ENCODE peak calls at places on chromosomes 16 and 17, in six cellular contexts. One of them, this sample, is unnamed.

GRCh38 chr17:12599185-12599920 is 66.3 kb upstream of the MYOCD start:
- DNase-seq in PC-9: no peak
- DNase-seq in IMR-90: peak; percentile 86
- DNase-seq in aorta: no peak
- DNase-seq in stomach: no peak
- DNase-seq in uterus: no peak
- DNase-seq in this sample: no peak

GRCh38 chr17:80877095-80877828 is 114.4 kb upstream of the CHMP6 start:
- DNase-seq in PC-9: no peak
- DNase-seq in IMR-90: no peak
- DNase-seq in aorta: peak; percentile 30
- DNase-seq in stomach: no peak
- DNase-seq in uterus: no peak
- DNase-seq in this sample: no peak

GRCh38 chr17:72931163-72931562 is 161.3 kb downstream of the SLC39A11 start:
- DNase-seq in PC-9: no peak
- DNase-seq in IMR-90: no peak
- DNase-seq in aorta: no peak
- DNase-seq in stomach: no peak
- DNase-seq in uterus: no peak
- DNase-seq in this sample: no peak

GRCh38 chr17:4950757-4951204 is at the start of gene ENO3:
- DNase-seq in PC-9: no peak
- DNase-seq in IMR-90: no peak
- DNase-seq in aorta: peak; percentile 66
- DNase-seq in stomach: no peak
- DNase-seq in uterus: no peak
- DNase-seq in this sample: peak; percentile 76

GRCh38 chr16:73254983-73255382 is 207.1 kb upstream of the ZFHX3 start:
- DNase-seq in PC-9: no peak
- DNase-seq in IMR-90: no peak
- DNase-seq in aorta: no peak
- DNase-seq in stomach: no peak
- DNase-seq in uterus: no peak
- DNase-seq in this sample: no peak

GRCh38 chr16:74322301-74322710 is 25.7 kb downstream of the PSMD7 start:
- DNase-seq in PC-9: no peak
- DNase-seq in IMR-90: no peak
- DNase-seq in aorta: no peak
- DNase-seq in stomach: no peak
- DNase-seq in uterus: no peak
- DNase-seq in this sample: no peak

GRCh38 chr17:37750768-37751466 is 6.1 kb upstream of the HNF1B start:
- DNase-seq in PC-9: no peak
- DNase-seq in IMR-90: no peak
- DNase-seq in aorta: no peak
- DNase-seq in stomach: no peak
- DNase-seq in uterus: no peak
- DNase-seq in this sample: no peak

GRCh38 chr16:78659216-78659615 is 559.8 kb downstream of the WWOX start:
- DNase-seq in PC-9: no peak
- DNase-seq in IMR-90: no peak
- DNase-seq in aorta: no peak
- DNase-seq in stomach: no peak
- DNase-seq in uterus: no peak
- DNase-seq in this sample: no peak

GRCh38 chr17:51046527-51047384 is 73.9 kb downstream of the SPAG9 start:
- DNase-seq in PC-9: no peak
- DNase-seq in IMR-90: peak; percentile 87
- DNase-seq in aorta: peak; percentile 61
- DNase-seq in stomach: no peak
- DNase-seq in uterus: peak; percentile 89
- DNase-seq in this sample: peak; percentile 97

GRCh38 chr16:75703341-75703740 is 2.1 kb upstream of the DUXB start:
- DNase-seq in PC-9: no peak
- DNase-seq in IMR-90: peak; percentile 15
- DNase-seq in aorta: no peak
- DNase-seq in stomach: no peak
- DNase-seq in uterus: no peak
- DNase-seq in this sample: peak; percentile 6

GRCh38 chr17:77849203-77849602 is 109.3 kb upstream of the TNRC6C start:
- DNase-seq in PC-9: no peak
- DNase-seq in IMR-90: no peak
- DNase-seq in aorta: no peak
- DNase-seq in stomach: no peak
- DNase-seq in uterus: no peak
- DNase-seq in this sample: no peak

GRCh38 chr17:77371117-77371887 is 230.5 kb downstream of the SEC14L1 start:
- DNase-seq in PC-9: no peak
- DNase-seq in IMR-90: peak; percentile 50
- DNase-seq in aorta: peak; percentile 45
- DNase-seq in stomach: peak; percentile 73
- DNase-seq in uterus: no peak
- DNase-seq in this sample: peak; percentile 52

GRCh38 chr17:29138184-29138955 is 41.8 kb downstream of the MYO18A start:
- DNase-seq in PC-9: no peak
- DNase-seq in IMR-90: peak; percentile 68
- DNase-seq in aorta: peak; percentile 42
- DNase-seq in stomach: no peak
- DNase-seq in uterus: no peak
- DNase-seq in this sample: no peak

GRCh38 chr16:81623365-81624102 is 155.6 kb upstream of the PLCG2 start:
- DNase-seq in PC-9: peak; percentile 46
- DNase-seq in IMR-90: peak; percentile 43
- DNase-seq in aorta: no peak
- DNase-seq in stomach: peak; percentile 57
- DNase-seq in uterus: no peak
- DNase-seq in this sample: peak; percentile 61

GRCh38 chr16:749010-749409 is 8.2 kb upstream of the CIAO3 start:
- DNase-seq in PC-9: no peak
- DNase-seq in IMR-90: peak; percentile 81
- DNase-seq in aorta: no peak
- DNase-seq in stomach: no peak
- DNase-seq in uterus: no peak
- DNase-seq in this sample: peak; percentile 90

GRCh38 chr17:50428831-50429424 is 2.9 kb downstream of the ACSF2 start:
- DNase-seq in PC-9: no peak
- DNase-seq in IMR-90: no peak
- DNase-seq in aorta: no peak
- DNase-seq in stomach: no peak
- DNase-seq in uterus: no peak
- DNase-seq in this sample: no peak

GRCh38 chr16:88534731-88535141 is 35.5 kb upstream of the ZC3H18 start:
- DNase-seq in PC-9: peak; percentile 52
- DNase-seq in IMR-90: peak; percentile 29
- DNase-seq in aorta: peak; percentile 59
- DNase-seq in stomach: no peak
- DNase-seq in uterus: no peak
- DNase-seq in this sample: peak; percentile 58

GRCh38 chr16:28609631-28610594 is at the start of gene SULT1A1:
- DNase-seq in PC-9: peak; percentile 98
- DNase-seq in IMR-90: no peak
- DNase-seq in aorta: peak; percentile 83
- DNase-seq in stomach: peak; percentile 92
- DNase-seq in uterus: no peak
- DNase-seq in this sample: peak; percentile 76

GRCh38 chr16:65745-66144 is 6.7 kb downstream of the RHBDF1 start:
- DNase-seq in PC-9: peak; percentile 89
- DNase-seq in IMR-90: peak; percentile 59
- DNase-seq in aorta: peak; percentile 88
- DNase-seq in stomach: peak; percentile 91
- DNase-seq in uterus: peak; percentile 75
- DNase-seq in this sample: peak; percentile 82

GRCh38 chr16:19860146-19861030 is 24.3 kb downstream of the GPRC5B start:
- DNase-seq in PC-9: no peak
- DNase-seq in IMR-90: peak; percentile 81
- DNase-seq in aorta: no peak
- DNase-seq in stomach: no peak
- DNase-seq in uterus: no peak
- DNase-seq in this sample: no peak

GRCh38 chr16:2031081-2031577 is 4.4 kb downstream of the NHERF2 start:
- DNase-seq in PC-9: no peak
- DNase-seq in IMR-90: no peak
- DNase-seq in aorta: no peak
- DNase-seq in stomach: no peak
- DNase-seq in uterus: no peak
- DNase-seq in this sample: no peak

GRCh38 chr16:2028146-2028545 is 1.4 kb downstream of the NHERF2 start:
- DNase-seq in PC-9: no peak
- DNase-seq in IMR-90: no peak
- DNase-seq in aorta: no peak
- DNase-seq in stomach: no peak
- DNase-seq in uterus: no peak
- DNase-seq in this sample: no peak

GRCh38 chr16:2029350-2029749 is 2.6 kb downstream of the NHERF2 start:
- DNase-seq in PC-9: no peak
- DNase-seq in IMR-90: no peak
- DNase-seq in aorta: no peak
- DNase-seq in stomach: no peak
- DNase-seq in uterus: no peak
- DNase-seq in this sample: no peak

GRCh38 chr16:2028620-2029220 is 2.0 kb downstream of the NHERF2 start:
- DNase-seq in PC-9: no peak
- DNase-seq in IMR-90: no peak
- DNase-seq in aorta: no peak
- DNase-seq in stomach: peak; percentile 56
- DNase-seq in uterus: no peak
- DNase-seq in this sample: no peak

DNA sequence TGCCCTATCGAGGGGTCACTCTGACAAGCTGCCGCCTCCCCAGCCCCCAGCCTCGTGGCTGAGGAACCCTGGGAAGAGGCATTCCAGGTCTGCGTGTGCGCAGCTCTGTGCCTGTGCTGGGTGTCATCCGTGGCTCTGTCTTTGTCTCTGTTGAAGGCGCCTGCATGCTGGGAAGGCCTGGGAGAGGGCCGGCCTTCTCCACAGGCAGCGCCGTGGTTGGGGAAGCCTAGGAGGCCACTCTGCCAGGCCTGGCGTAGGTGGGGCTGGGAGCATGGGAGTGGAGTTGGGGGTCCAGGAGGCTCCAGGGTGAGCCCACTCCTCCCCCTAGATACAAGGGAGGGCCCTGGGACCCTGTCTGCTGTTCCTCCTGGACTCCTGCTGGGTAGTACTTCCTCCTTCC is 3.3 kb downstream of the NHERF2 start:
- DNase-seq in PC-9: no peak
- DNase-seq in IMR-90: no peak
- DNase-seq in aorta: no peak
- DNase-seq in stomach: no peak
- DNase-seq in uterus: no peak
- DNase-seq in this sample: no peak
- H3K27ac ChIP-seq in PC-9: no peak overlapping the region
- H3K27ac ChIP-seq in IMR-90: no peak overlapping the region
- H3K27ac ChIP-seq in aorta: no peak overlapping the region
- H3K27ac ChIP-seq in stomach: peak overlapping the region; percentile 88
- H3K27ac ChIP-seq in uterus: peak overlapping the region; percentile 83
- H3K27ac ChIP-seq in this sample: no peak overlapping the region

DNA sequence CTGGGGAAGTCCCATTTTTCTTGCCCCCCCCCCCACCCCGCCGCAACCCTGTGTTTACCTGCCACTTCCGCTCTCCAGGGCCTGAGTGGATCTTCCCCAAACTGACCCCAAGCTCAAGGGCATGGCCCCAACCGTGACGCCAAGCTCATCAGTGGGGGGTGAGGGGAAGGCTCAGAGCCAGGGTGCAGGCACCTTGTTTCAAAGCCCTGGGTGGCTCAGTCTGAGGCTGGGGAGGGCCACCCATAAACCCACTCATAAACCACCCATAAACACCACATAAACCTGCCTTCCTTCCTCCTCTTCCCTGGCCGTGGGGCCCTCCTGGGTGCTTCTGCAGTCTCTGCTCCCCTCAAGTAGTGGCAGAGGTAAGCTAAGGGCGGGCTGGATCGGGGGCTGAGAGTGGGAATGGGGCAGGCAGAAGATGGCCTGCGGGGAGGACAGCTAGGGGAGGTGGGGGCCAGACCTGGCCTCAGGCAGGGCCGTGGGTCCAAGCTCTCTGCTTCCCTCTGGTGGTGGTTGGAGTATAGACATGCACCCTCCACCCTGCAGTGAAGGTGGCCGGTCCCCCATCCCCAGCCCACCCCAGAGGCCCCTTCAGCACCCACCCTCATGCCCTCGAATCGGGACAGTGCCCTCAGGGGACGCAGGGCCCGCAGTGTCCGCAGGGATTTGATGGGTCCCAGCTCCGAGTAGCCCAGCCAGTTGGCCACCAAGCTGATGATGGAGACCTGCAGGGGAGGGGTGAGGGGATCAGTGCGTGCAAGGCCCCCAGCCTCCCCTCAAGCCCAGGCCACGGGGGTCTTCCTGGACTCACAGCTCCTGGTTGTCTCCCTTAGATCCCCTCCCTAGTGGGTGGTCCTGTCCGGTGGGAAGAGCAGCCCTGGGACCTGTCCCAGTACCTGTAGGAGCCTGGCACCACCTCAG is 14.6 kb upstream of the CD79B start:
- DNase-seq in PC-9: peak; percentile 43
- DNase-seq in IMR-90: peak; percentile 13
- DNase-seq in aorta: no peak
- DNase-seq in stomach: peak; percentile 51
- DNase-seq in uterus: no peak
- DNase-seq in this sample: peak; percentile 36
- H3K27ac ChIP-seq in PC-9: no peak overlapping the region
- H3K27ac ChIP-seq in IMR-90: no peak overlapping the region
- H3K27ac ChIP-seq in aorta: no peak overlapping the region
- H3K27ac ChIP-seq in stomach: no peak overlapping the region
- H3K27ac ChIP-seq in uterus: no peak overlapping the region
- H3K27ac ChIP-seq in this sample: no peak overlapping the region

DNA sequence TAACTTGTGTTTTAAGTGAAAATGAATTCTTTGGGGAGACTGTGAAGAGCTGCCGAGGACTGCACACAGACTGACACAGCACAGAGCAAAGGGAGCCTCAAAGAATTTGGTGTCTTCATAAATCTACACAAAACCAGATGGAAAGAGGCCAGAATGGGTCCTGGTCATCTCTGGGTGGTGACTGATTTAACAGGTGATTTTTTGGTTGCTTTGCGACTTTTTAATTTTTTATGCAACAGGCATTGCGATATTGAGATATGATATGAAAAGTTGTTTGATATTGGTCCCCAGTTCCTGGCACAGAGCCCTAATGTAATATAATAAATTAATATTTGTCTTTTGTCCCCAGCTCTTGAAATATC is 12.6 kb upstream of the EIF1 start:
- DNase-seq in PC-9: no peak
- DNase-seq in IMR-90: no peak
- DNase-seq in aorta: no peak
- DNase-seq in stomach: no peak
- DNase-seq in uterus: no peak
- DNase-seq in this sample: no peak
- H3K27ac ChIP-seq in PC-9: no peak overlapping the region
- H3K27ac ChIP-seq in IMR-90: no peak overlapping the region
- H3K27ac ChIP-seq in aorta: no peak overlapping the region
- H3K27ac ChIP-seq in stomach: no peak overlapping the region
- H3K27ac ChIP-seq in uterus: no peak overlapping the region
- H3K27ac ChIP-seq in this sample: no peak overlapping the region

DNA sequence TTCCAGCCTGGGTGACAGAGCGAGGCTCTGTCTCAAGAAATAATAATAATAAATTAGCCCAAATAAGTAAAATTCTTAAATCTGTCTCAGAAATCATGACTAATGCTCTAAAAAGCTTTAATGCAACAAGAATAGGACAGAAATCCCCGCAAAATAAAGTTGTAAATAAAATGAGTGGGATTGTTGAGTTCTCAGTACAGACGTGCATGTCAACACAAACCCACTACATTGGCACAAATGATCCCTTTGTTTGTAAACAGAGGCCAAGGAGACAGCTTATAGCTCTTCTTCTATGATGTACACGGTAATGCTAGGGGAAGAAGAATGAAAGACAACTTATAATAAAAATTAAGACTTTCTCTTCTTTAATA is 6.0 kb downstream of the STAT5B start:
- DNase-seq in PC-9: no peak
- DNase-seq in IMR-90: no peak
- DNase-seq in aorta: no peak
- DNase-seq in stomach: no peak
- DNase-seq in uterus: no peak
- DNase-seq in this sample: no peak
- H3K27ac ChIP-seq in PC-9: no peak overlapping the region
- H3K27ac ChIP-seq in IMR-90: no peak overlapping the region
- H3K27ac ChIP-seq in aorta: no peak overlapping the region
- H3K27ac ChIP-seq in stomach: peak overlapping the region; percentile 30
- H3K27ac ChIP-seq in uterus: peak overlapping the region; percentile 5
- H3K27ac ChIP-seq in this sample: no peak overlapping the region